ENCODE peak calls at places on chromosomes 16 and 17, in four cellular contexts. One of them, this sample, is unnamed. For H3K4me1, the result is how much of the 10 kb centered on the place peaks cover.

GRCh38 chr16:12896562-12896961 is 4.8 kb upstream of the SHISA9 start:
- DNase-seq in tibial artery: no peak
- DNase-seq in IMR-90: no peak
- DNase-seq in thoracic aorta: no peak
- DNase-seq in this sample: no peak

GRCh38 chr16:85036398-85037049 is 8.9 kb downstream of the KIAA0513 start:
- DNase-seq in thoracic aorta: no peak
- DNase-seq in tibial artery: no peak
- DNase-seq in IMR-90: no peak
- DNase-seq in this sample: no peak

GRCh38 chr16:55988013-55988412 is 112.8 kb upstream of the CES5A start:
- DNase-seq in thoracic aorta: no peak
- DNase-seq in IMR-90: no peak
- DNase-seq in tibial artery: no peak
- DNase-seq in this sample: no peak

GRCh38 chr16:88375236-88376052 is 7.3 kb upstream of the ZNF469 start:
- DNase-seq in IMR-90: no peak
- DNase-seq in thoracic aorta: no peak
- DNase-seq in tibial artery: no peak
- DNase-seq in this sample: no peak

GRCh38 chr16:86531641-86532525 is 21.6 kb downstream of the FOXF1 start:
- DNase-seq in tibial artery: no peak
- DNase-seq in IMR-90: no peak
- DNase-seq in thoracic aorta: no peak
- DNase-seq in this sample: no peak

GRCh38 chr16:27824786-27825185 is 238.7 kb downstream of the GSG1L start:
- DNase-seq in thoracic aorta: no peak
- DNase-seq in IMR-90: no peak
- DNase-seq in tibial artery: no peak
- DNase-seq in this sample: no peak

GRCh38 chr17:20063665-20064648 is 54.8 kb downstream of the SPECC1 start:
- DNase-seq in tibial artery: peak
- DNase-seq in IMR-90: peak
- DNase-seq in thoracic aorta: peak
- DNase-seq in this sample: no peak

GRCh38 chr17:64507418-64507766 is 615 bp downstream of the CEP95 start:
- DNase-seq in tibial artery: no peak
- DNase-seq in IMR-90: peak
- DNase-seq in thoracic aorta: no peak
- DNase-seq in this sample: peak

GRCh38 chr17:43356999-43357398 is 41.8 kb upstream of the ARL4D start:
- DNase-seq in thoracic aorta: no peak
- DNase-seq in IMR-90: peak
- DNase-seq in tibial artery: no peak
- DNase-seq in this sample: no peak

GRCh38 chr16:20675488-20676267 is 21.8 kb downstream of the ACSM1 start:
- DNase-seq in tibial artery: peak
- DNase-seq in IMR-90: no peak
- DNase-seq in thoracic aorta: no peak
- DNase-seq in this sample: peak

GRCh38 chr17:38868095-38868967 is 1.5 kb upstream of the LASP1 start:
- DNase-seq in IMR-90: peak
- DNase-seq in thoracic aorta: no peak
- DNase-seq in tibial artery: peak
- DNase-seq in this sample: no peak

GRCh38 chr17:83083368-83084201 is 4.2 kb downstream of the METRNL start:
- DNase-seq in thoracic aorta: no peak
- DNase-seq in IMR-90: peak
- DNase-seq in tibial artery: peak
- DNase-seq in this sample: no peak

GRCh38 chr16:3183445-3184139 is 4.4 kb upstream of the OR1F1 start:
- DNase-seq in IMR-90: no peak
- DNase-seq in thoracic aorta: no peak
- DNase-seq in tibial artery: no peak
- DNase-seq in this sample: no peak

GRCh38 chr16:49382916-49383315 is 9.3 kb downstream of the C16orf78 start:
- DNase-seq in thoracic aorta: no peak
- DNase-seq in tibial artery: no peak
- DNase-seq in IMR-90: no peak
- DNase-seq in this sample: no peak

GRCh38 chr17:50144845-50145531 is 5.5 kb downstream of the PPP1R9B start:
- DNase-seq in tibial artery: no peak
- DNase-seq in IMR-90: no peak
- DNase-seq in thoracic aorta: no peak
- DNase-seq in this sample: no peak

GRCh38 chr16:78368121-78369102 is 269.0 kb downstream of the WWOX start:
- DNase-seq in IMR-90: no peak
- DNase-seq in tibial artery: no peak
- DNase-seq in thoracic aorta: no peak
- DNase-seq in this sample: no peak

GRCh38 chr17:79625706-79626105 is 14.9 kb upstream of the RBFOX3 start:
- DNase-seq in tibial artery: no peak
- DNase-seq in thoracic aorta: no peak
- DNase-seq in IMR-90: no peak
- DNase-seq in this sample: no peak

GRCh38 chr16:48250520-48251278 is 3.4 kb upstream of the ABCC11 start:
- DNase-seq in tibial artery: no peak
- DNase-seq in thoracic aorta: no peak
- DNase-seq in IMR-90: no peak
- DNase-seq in this sample: no peak

GRCh38 chr17:50205111-50205821 is 3.8 kb upstream of the COL1A1 start:
- DNase-seq in thoracic aorta: no peak
- DNase-seq in IMR-90: peak
- DNase-seq in tibial artery: peak
- DNase-seq in this sample: no peak

GRCh38 chr17:28151001-28151400 is 108.5 kb downstream of the NLK start:
- DNase-seq in thoracic aorta: no peak
- DNase-seq in tibial artery: no peak
- DNase-seq in IMR-90: no peak
- DNase-seq in this sample: no peak

GRCh38 chr17:1001640-1002411 is 4.9 kb downstream of the TIMM22 start:
- DNase-seq in IMR-90: peak
- DNase-seq in tibial artery: peak
- DNase-seq in thoracic aorta: no peak
- DNase-seq in this sample: no peak

GRCh38 chr17:38797828-38798227 is 1.5 kb downstream of the PIP4K2B start:
- DNase-seq in tibial artery: no peak
- DNase-seq in IMR-90: peak
- DNase-seq in thoracic aorta: no peak
- DNase-seq in this sample: no peak

GRCh38 chr16:50747206-50747956 is 5.5 kb downstream of the CYLD start:
- DNase-seq in thoracic aorta: no peak
- DNase-seq in IMR-90: no peak
- DNase-seq in tibial artery: no peak
- DNase-seq in this sample: peak

GRCh38 chr16:74575175-74575804 is 31.6 kb downstream of the GLG1 start:
- DNase-seq in tibial artery: no peak
- DNase-seq in IMR-90: no peak
- DNase-seq in thoracic aorta: no peak
- DNase-seq in this sample: no peak

GRCh38 chr16:57377080-57377841 is 5.0 kb downstream of the CX3CL1 start:
- DNase-seq in thoracic aorta: no peak
- DNase-seq in tibial artery: no peak
- DNase-seq in IMR-90: peak
- DNase-seq in this sample: no peak

GRCh38 chr17:65457183-65457582 is 104.3 kb downstream of the AXIN2 start:
- DNase-seq in IMR-90: no peak
- DNase-seq in tibial artery: no peak
- DNase-seq in thoracic aorta: no peak
- DNase-seq in this sample: no peak

GRCh38 chr17:41420134-41420533 is 4.3 kb downstream of the KRT37 start:
- DNase-seq in thoracic aorta: no peak
- DNase-seq in tibial artery: no peak
- DNase-seq in IMR-90: peak
- DNase-seq in this sample: no peak

GRCh38 chr16:87661561-87661960 is 59.3 kb downstream of the JPH3 start:
- DNase-seq in IMR-90: peak
- DNase-seq in thoracic aorta: no peak
- DNase-seq in tibial artery: no peak
- DNase-seq in this sample: no peak

GRCh38 chr17:68759343-68760140 is 158.4 kb upstream of the FAM20A start:
- DNase-seq in thoracic aorta: peak
- DNase-seq in IMR-90: peak
- DNase-seq in tibial artery: peak
- DNase-seq in this sample: no peak
- H3K4me3 ChIP-seq in thoracic aorta: peak
- H3K4me3 ChIP-seq in IMR-90: peak
- H3K4me3 ChIP-seq in tibial artery: peak
- H3K4me3 ChIP-seq in this sample: no peak

DNA sequence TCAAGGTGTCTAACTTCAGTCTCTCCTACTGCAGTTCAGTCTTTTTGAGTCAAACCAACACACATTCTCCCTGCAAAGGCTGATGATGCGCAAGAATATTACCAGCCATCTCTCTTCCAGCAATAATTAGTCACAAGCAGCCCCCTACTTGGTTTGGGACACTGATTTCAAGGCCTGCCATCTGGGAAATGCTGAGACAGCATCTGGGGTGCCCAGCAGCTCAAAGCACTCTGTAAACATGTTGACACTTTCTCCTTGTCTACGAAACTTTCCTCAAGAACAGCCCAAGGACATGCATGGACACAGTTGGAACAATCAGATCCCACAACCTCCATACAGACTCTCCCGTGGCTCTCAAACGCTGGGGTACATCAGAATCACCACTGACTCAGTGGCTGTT is 149.2 kb upstream of the RPL38 start:
- DNase-seq in tibial artery: no peak
- DNase-seq in IMR-90: no peak
- DNase-seq in thoracic aorta: no peak
- DNase-seq in this sample: no peak
- H3K27ac ChIP-seq in tibial artery: no peak
- H3K27ac ChIP-seq in IMR-90: no peak
- H3K27ac ChIP-seq in thoracic aorta: no peak
- H3K27ac ChIP-seq in this sample: no peak

GRCh38 chr17:7825206-7825980 is 8.6 kb upstream of the KDM6B start:
- DNase-seq in thoracic aorta: no peak
- DNase-seq in IMR-90: no peak
- DNase-seq in tibial artery: no peak
- DNase-seq in this sample: no peak

GRCh38 chr17:7820231-7820630 is 13.8 kb upstream of the KDM6B start:
- DNase-seq in thoracic aorta: no peak
- DNase-seq in tibial artery: no peak
- DNase-seq in IMR-90: no peak
- DNase-seq in this sample: no peak

GRCh38 chr17:7824021-7824924 is 9.7 kb upstream of the KDM6B start:
- DNase-seq in IMR-90: no peak
- DNase-seq in thoracic aorta: no peak
- DNase-seq in tibial artery: no peak
- DNase-seq in this sample: no peak

GRCh38 chr17:7822126-7822525 is 11.9 kb upstream of the KDM6B start:
- DNase-seq in thoracic aorta: no peak
- DNase-seq in tibial artery: no peak
- DNase-seq in IMR-90: no peak
- DNase-seq in this sample: no peak

DNA sequence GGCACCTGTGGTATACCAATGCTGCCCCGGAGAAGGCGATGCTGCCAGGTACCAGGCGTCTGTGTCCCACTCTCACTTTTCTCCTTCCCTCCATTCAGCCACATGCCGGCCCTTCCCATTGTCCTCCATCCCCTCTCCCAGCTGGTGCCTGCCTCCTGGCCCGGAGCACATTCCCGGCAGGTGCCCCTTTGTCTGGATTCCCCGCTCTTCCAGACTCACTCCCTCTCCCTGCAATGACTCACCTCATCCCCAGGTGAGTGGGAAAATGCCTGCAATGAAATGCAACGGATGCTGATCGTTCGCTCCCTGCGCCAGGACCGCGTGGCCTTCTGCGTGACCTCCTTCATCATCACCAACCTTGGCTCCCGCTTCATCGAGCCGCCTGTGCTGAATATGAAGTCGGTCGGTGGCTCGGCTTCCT is 10.4 kb upstream of the KDM6B start:
- DNase-seq in thoracic aorta: no peak
- DNase-seq in IMR-90: no peak
- DNase-seq in tibial artery: no peak
- DNase-seq in this sample: no peak
- H3K4me1 ChIP-seq in thoracic aorta: under half
- H3K4me1 ChIP-seq in IMR-90: under half
- H3K4me1 ChIP-seq in tibial artery: under half
- H3K4me1 ChIP-seq in this sample: under half

GRCh38 chr16:556479-557173 is 3.6 kb upstream of the PRR35 start:
- DNase-seq in tibial artery: no peak
- DNase-seq in thoracic aorta: no peak
- DNase-seq in IMR-90: no peak
- DNase-seq in this sample: no peak

GRCh38 chr16:553601-554296 is 6.4 kb upstream of the PRR35 start:
- DNase-seq in IMR-90: no peak
- DNase-seq in tibial artery: no peak
- DNase-seq in thoracic aorta: no peak
- DNase-seq in this sample: no peak

GRCh38 chr16:554297-554621 is 5.9 kb upstream of the PRR35 start:
- DNase-seq in thoracic aorta: no peak
- DNase-seq in tibial artery: no peak
- DNase-seq in IMR-90: no peak
- DNase-seq in this sample: no peak

GRCh38 chr16:555528-556478 is 4.4 kb upstream of the PRR35 start:
- DNase-seq in thoracic aorta: no peak
- DNase-seq in IMR-90: no peak
- DNase-seq in tibial artery: no peak
- DNase-seq in this sample: no peak

GRCh38 chr16:554640-555413 is 5.4 kb upstream of the PRR35 start:
- DNase-seq in tibial artery: no peak
- DNase-seq in IMR-90: peak
- DNase-seq in thoracic aorta: no peak
- DNase-seq in this sample: no peak
- H3K4me3 ChIP-seq in tibial artery: no peak
- H3K4me3 ChIP-seq in IMR-90: no peak
- H3K4me3 ChIP-seq in thoracic aorta: no peak
- H3K4me3 ChIP-seq in this sample: no peak

DNA sequence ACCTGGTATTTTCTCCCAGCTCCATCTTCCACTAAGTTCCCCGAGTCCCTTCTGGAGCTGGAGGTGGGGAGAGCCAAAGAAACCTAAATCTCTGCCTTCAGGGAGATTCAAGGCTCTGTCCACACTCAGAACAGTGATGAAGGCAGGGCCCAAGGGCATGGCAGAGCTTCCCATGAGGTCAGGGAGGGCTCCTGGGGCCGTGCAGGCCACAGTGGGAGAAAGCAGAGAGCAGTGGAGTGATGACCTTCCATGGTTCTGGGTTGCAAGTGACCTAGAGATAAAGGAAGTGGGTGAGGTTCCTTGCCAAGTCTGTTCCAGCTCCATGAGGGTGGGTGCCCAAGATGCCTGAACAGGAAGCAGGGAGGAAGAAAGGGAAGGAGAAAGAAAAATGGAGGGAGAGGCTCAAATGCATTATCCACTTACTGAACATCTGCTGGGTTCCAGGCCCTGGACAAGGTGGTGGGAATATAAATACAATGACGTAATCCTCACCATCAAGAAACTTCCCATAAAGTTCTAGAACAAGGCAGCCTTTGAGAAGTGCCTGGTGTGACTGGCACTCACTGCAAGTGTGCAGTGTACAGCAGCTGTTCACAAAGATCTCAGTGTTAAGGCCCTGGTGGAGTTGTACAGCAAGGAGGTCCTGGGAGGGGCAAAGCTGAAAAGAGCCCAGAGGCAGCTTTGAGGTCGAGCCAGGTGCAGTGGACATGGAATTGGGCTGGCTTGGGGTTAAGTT is 13.3 kb downstream of the TBKBP1 start:
- DNase-seq in thoracic aorta: no peak
- DNase-seq in IMR-90: peak
- DNase-seq in tibial artery: no peak
- DNase-seq in this sample: no peak
- H3K27ac ChIP-seq in thoracic aorta: no peak
- H3K27ac ChIP-seq in IMR-90: no peak
- H3K27ac ChIP-seq in tibial artery: no peak
- H3K27ac ChIP-seq in this sample: peak